ENCODE peak calls at places on chromosomes 11 and 22, in six cellular contexts. E is HAP-1, Q is SJSA1, Y is pancreas, J is A673, V is OCI-LY7. S is an unnamed sample.
A peak's percentile ranks its signal among the peaks of the same experiment; 100 is the strongest.

GRCh38 chr11:45383229-45383628 is 97.1 kb upstream of the SYT13 start:
- DNase-seq in V (no peak), Q (no peak), Y (no peak), J (no peak), E (no peak), S (no peak)

GRCh38 chr11:69471329-69472052 is 10.0 kb upstream of the LINC01488 start:
- DNase-seq in V (no peak), Y (peak; percentile 46), E (peak; percentile 19), Q (no peak), J (no peak), S (no peak)

GRCh38 chr11:43503417-43503816 is 144.7 kb downstream of the TTC17 start:
- DNase-seq in E (no peak), Y (no peak), Q (no peak), J (no peak), V (no peak), S (no peak)

GRCh38 chr22:50019316-50019715 is 6.8 kb upstream of the IL17REL start:
- DNase-seq in Q (no peak), E (no peak), Y (no peak), V (no peak), J (no peak), S (no peak)

GRCh38 chr11:46889689-46890475 is 28.5 kb downstream of the LRP4 start:
- DNase-seq in V (peak; percentile 85), Y (peak; percentile 69), Q (peak; percentile 54), J (peak; percentile 92), E (peak; percentile 85), S (peak; percentile 76)

GRCh38 chr11:62461740-62462522 is 43.1 kb downstream of the SCGB1A1 start:
- DNase-seq in E (no peak), Y (no peak), Q (peak; percentile 75), V (no peak), J (no peak), S (no peak)

GRCh38 chr11:120798854-120799253 is 225.0 kb upstream of the TBCEL start:
- DNase-seq in Q (no peak), Y (no peak), V (peak; percentile 9), J (no peak), E (no peak), S (no peak)

GRCh38 chr11:68469122-68469521 is 8.6 kb downstream of the PPP6R3 start:
- DNase-seq in Y (no peak), V (no peak), Q (no peak), J (no peak), E (no peak), S (no peak)

GRCh38 chr22:27133951-27134664 is 476.7 kb downstream of the MIAT start:
- DNase-seq in Q (peak; percentile 84), J (no peak), Y (no peak), E (no peak), V (no peak), S (no peak)

GRCh38 chr11:6022954-6023353 is 7.6 kb downstream of the OR56A1 start:
- DNase-seq in V (peak; percentile 61), E (no peak), Y (no peak), J (peak; percentile 40), Q (peak; percentile 1), S (peak; percentile 51)

GRCh38 chr11:96538104-96538503 is 148.3 kb downstream of the JRKL start:
- DNase-seq in Y (no peak), J (no peak), V (no peak), E (no peak), Q (no peak), S (no peak)

GRCh38 chr11:29343465-29344333 is 673.1 kb downstream of the KCNA4 start:
- DNase-seq in Y (peak; percentile 86), V (peak; percentile 58), J (peak; percentile 89), E (peak; percentile 73), Q (peak; percentile 48), S (peak; percentile 49)

GRCh38 chr11:31834237-31834636 is 23.1 kb upstream of the PAX6 start:
- DNase-seq in Y (no peak), E (no peak), V (no peak), J (no peak), Q (no peak), S (no peak)

GRCh38 chr11:1988667-1989317 is 8.8 kb downstream of the H19 start:
- DNase-seq in E (no peak), Y (peak; percentile 47), J (no peak), V (no peak), Q (no peak), S (no peak)

GRCh38 chr11:20250644-20251247 is 90.5 kb upstream of the DBX1 start:
- DNase-seq in V (no peak), E (no peak), Y (no peak), Q (no peak), J (no peak), S (no peak)

GRCh38 chr11:76750746-76751145 is 32.4 kb upstream of the TSKU start:
- DNase-seq in E (no peak), J (no peak), Y (no peak), V (no peak), Q (no peak), S (no peak)

GRCh38 chr11:75946531-75947530 is 131.8 kb downstream of the UVRAG start:
- DNase-seq in Q (no peak), E (no peak), V (no peak), Y (no peak), J (peak; percentile 80), S (no peak)

GRCh38 chr11:43772733-43773132 is 92.2 kb downstream of the HSD17B12 start:
- DNase-seq in E (no peak), Y (no peak), V (no peak), J (no peak), Q (no peak), S (no peak)

GRCh38 chr11:1733716-1734351 is 16.6 kb downstream of the IFITM10 start:
- DNase-seq in Q (no peak), J (no peak), V (no peak), Y (no peak), E (no peak), S (no peak)

GRCh38 chr11:33930317-33931021 is 38.6 kb upstream of the LMO2 start:
- DNase-seq in Q (no peak), Y (no peak), E (no peak), V (no peak), J (peak; percentile 100), S (no peak)
- H3K4me1 ChIP-seq in Q (no peaks in the 10 kb centered on the region), Y (no peaks in the 10 kb centered on the region), E (no peaks in the 10 kb centered on the region), V (no peaks in the 10 kb centered on the region), J (peaks cover 34% of the 10 kb centered on the region), S (peaks cover 46% of the 10 kb centered on the region)

GRCh38 chr11:110133182-110133581 is 40.0 kb downstream of the ZC3H12C start:
- DNase-seq in J (no peak), V (no peak), Y (no peak), Q (no peak), E (no peak), S (no peak)
- H3K4me1 ChIP-seq in J (peaks cover 65% of the 10 kb centered on the region), V (no peaks in the 10 kb centered on the region), Y (no peaks in the 10 kb centered on the region), Q (no peaks in the 10 kb centered on the region), E (peaks cover 52% of the 10 kb centered on the region), S (peaks cover 19% of the 10 kb centered on the region)

DNA sequence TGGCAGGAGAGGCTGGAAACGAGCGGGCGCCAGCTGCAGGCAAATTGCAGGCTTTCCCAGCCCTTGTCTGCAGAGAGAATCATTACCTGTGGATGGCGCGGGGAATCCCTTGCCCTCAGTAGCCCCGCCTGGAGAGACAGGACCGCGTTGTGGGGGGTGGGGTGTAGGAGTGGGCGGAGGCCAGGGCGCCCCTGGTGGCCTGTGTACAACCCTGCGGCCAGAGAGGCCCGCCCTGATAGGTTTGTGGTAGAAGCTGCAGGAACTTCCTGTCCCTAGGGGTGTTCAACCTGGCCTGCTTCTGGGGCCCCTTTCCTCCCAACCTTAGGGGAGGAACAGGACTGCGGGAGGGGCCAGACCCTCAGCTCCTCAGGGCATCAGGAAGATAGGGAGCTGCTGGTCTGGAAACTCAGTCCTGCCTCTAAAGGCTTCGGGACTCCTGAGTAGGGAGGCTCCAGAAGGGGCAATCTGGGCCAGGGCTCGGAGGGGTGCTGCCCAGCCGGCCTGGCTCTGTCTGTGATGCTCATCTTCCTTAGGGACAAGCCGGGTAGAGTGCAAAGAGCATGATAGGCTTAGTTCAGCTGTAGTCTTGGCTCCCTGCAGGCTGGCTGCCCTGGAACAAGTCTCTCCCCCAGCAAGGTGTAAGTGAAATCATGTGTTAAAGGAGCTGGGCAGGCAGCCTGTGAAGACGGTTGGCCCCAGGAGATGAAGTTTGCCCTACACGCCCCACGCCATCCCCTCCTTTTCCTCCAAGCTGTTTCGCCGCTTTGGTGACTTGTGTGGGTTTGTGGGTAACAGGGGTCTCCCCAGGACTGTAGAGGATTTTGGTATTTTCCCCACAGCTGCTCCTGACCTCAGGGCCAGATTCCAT is 24.1 kb upstream of the SUSD2 start:
- DNase-seq in Q (peak; percentile 88), V (peak; percentile 96), E (peak; percentile 95), Y (peak; percentile 88), J (peak; percentile 85), S (peak; percentile 83)
- H3K4me1 ChIP-seq in Q (peaks cover 52% of the 10 kb centered on the region), V (peaks cover 46% of the 10 kb centered on the region), E (peaks cover 5% of the 10 kb centered on the region), Y (no peaks in the 10 kb centered on the region), J (peaks cover 54% of the 10 kb centered on the region), S (peaks cover 55% of the 10 kb centered on the region)

GRCh38 chr11:3890806-3891205 is 35.3 kb downstream of the STIM1 start:
- DNase-seq in Q (no peak), J (no peak), Y (no peak), E (no peak), V (peak; percentile 40), S (no peak)

GRCh38 chr11:3890014-3890413 is 34.5 kb downstream of the STIM1 start:
- DNase-seq in J (no peak), Q (no peak), V (no peak), E (no peak), Y (no peak), S (no peak)

GRCh38 chr11:3892156-3892555 is 36.7 kb downstream of the STIM1 start:
- DNase-seq in Y (no peak), Q (no peak), V (no peak), J (no peak), E (no peak), S (no peak)

GRCh38 chr11:3893311-3893710 is 37.8 kb downstream of the STIM1 start:
- DNase-seq in E (no peak), J (no peak), Y (no peak), Q (no peak), V (no peak), S (no peak)

DNA sequence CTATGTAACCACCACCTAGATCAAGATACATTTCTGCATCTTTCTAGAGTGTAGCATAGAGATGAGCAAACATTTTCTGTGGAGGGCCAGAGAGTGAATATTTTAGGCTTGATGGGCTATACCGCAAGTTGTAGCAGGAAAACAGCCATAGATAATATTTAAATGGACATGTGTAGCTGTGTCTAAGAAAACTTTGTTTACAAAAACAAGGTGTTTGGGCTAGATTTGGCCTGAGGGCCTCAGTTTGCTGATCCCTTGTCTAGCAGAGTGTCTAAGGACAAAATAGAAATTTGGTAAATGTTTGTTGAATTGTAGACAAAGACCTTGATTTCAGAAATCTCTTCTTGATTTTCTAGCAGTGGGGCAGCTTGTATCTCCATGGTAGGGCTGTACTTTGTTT is 36.3 kb downstream of the STIM1 start:
- DNase-seq in Y (no peak), V (no peak), J (no peak), E (no peak), Q (no peak), S (no peak)
- H3K4me1 ChIP-seq in Y (no peaks in the 10 kb centered on the region), V (peaks cover 75% of the 10 kb centered on the region), J (no peaks in the 10 kb centered on the region), E (no peaks in the 10 kb centered on the region), Q (peaks cover 25% of the 10 kb centered on the region), S (peaks cover 5% of the 10 kb centered on the region)

GRCh38 chr22:25069426-25069757 is 116.9 kb downstream of the KIAA1671 start:
- DNase-seq in Q (no peak), V (no peak), E (no peak), Y (no peak), J (no peak), S (no peak)
- H3K4me1 ChIP-seq in Q (no peaks in the 10 kb centered on the region), V (no peaks in the 10 kb centered on the region), E (no peaks in the 10 kb centered on the region), Y (no peaks in the 10 kb centered on the region), J (no peaks in the 10 kb centered on the region), S (peaks cover 4% of the 10 kb centered on the region)

S was measured in heart right ventricle.